ENCODE peak calls at places on chromosome 11, in four cellular contexts. M is WTC11, B is K562, J is HepG2. Z is an unnamed sample.

GRCh38 chr11:1092145-1092670 is 17.5 kb downstream of the MUC2 start:
- DNase-seq in M (no peak), B (no peak), J (no peak), Z (no peak)

GRCh38 chr11:110027627-110028371 is 65.4 kb upstream of the ZC3H12C start:
- DNase-seq in M (no peak), B (no peak), J (no peak), Z (peak)

GRCh38 chr11:119101759-119102423 is at the start of gene DPAGT1:
- DNase-seq in M (peak), B (peak), J (peak), Z (peak)

GRCh38 chr11:2791521-2792375 is 92.0 kb upstream of the KCNQ1OT1 start:
- DNase-seq in M (peak), B (no peak), J (no peak), Z (no peak)

GRCh38 chr11:119369035-119369925 is 12.2 kb downstream of the USP2 start:
- DNase-seq in M (no peak), B (no peak), J (peak), Z (no peak)

GRCh38 chr11:129412501-129412900 is 36.9 kb downstream of the BARX2 start:
- DNase-seq in M (peak), B (peak), J (no peak), Z (no peak)

GRCh38 chr11:8357891-8358566 is 94.4 kb upstream of the LMO1 start:
- DNase-seq in M (no peak), B (no peak), J (no peak), Z (no peak)

GRCh38 chr11:19603771-19604170 is 108.9 kb upstream of the NAV2 start:
- DNase-seq in M (no peak), B (no peak), J (no peak), Z (no peak)

GRCh38 chr11:120378474-120378873 is 42.3 kb downstream of the ARHGEF12 start:
- DNase-seq in M (no peak), B (no peak), J (no peak), Z (no peak)

GRCh38 chr11:70482529-70482917 is 84.2 kb downstream of the CTTN start:
- DNase-seq in M (no peak), B (no peak), J (no peak), Z (no peak)

GRCh38 chr11:61968758-61969390 is 1.4 kb upstream of the FTH1 start:
- DNase-seq in M (no peak), B (no peak), J (no peak), Z (no peak)

GRCh38 chr11:74731301-74732094 is at the start of gene CHRDL2:
- DNase-seq in M (peak), B (no peak), J (no peak), Z (no peak)

GRCh38 chr11:92888701-92889100 is 80.8 kb upstream of the MTNR1B start:
- DNase-seq in M (no peak), B (peak), J (no peak), Z (no peak)

GRCh38 chr11:65316311-65316978 is 1.8 kb downstream of the CDC42EP2 start:
- DNase-seq in M (no peak), B (no peak), J (no peak), Z (no peak)

GRCh38 chr11:86588566-86589090 is 83.8 kb downstream of the ME3 start:
- DNase-seq in M (no peak), B (no peak), J (no peak), Z (no peak)

GRCh38 chr11:57103899-57104605 is 77.7 kb upstream of the LRRC55 start:
- DNase-seq in M (no peak), B (no peak), J (no peak), Z (no peak)

GRCh38 chr11:116500002-116500832 is 272.6 kb downstream of the BUD13 start:
- DNase-seq in M (no peak), B (no peak), J (no peak), Z (no peak)

GRCh38 chr11:29448246-29448877 is 568.5 kb downstream of the KCNA4 start:
- DNase-seq in M (peak), B (no peak), J (no peak), Z (no peak)

GRCh38 chr11:13970986-13971385 is 8.5 kb downstream of the SPON1 start:
- DNase-seq in M (peak), B (no peak), J (peak), Z (no peak)

GRCh38 chr11:121082670-121083069 is 18.4 kb upstream of the TECTA start:
- DNase-seq in M (peak), B (no peak), J (no peak), Z (no peak)

GRCh38 chr11:117256573-117256972 is 24.1 kb downstream of the RNF214 start:
- DNase-seq in M (no peak), B (no peak), J (no peak), Z (no peak)

GRCh38 chr11:69558519-69558941 is 77.1 kb downstream of the LINC01488 start:
- DNase-seq in M (no peak), B (no peak), J (no peak), Z (no peak)

GRCh38 chr11:118928108-118928869 is 2.6 kb upstream of the BCL9L start:
- DNase-seq in M (peak), B (peak), J (peak), Z (peak)

GRCh38 chr11:99020324-99021225 is at the start of gene CNTN5:
- DNase-seq in M (peak), B (peak), J (peak), Z (no peak)

GRCh38 chr11:80146231-80146630 is 705.4 kb upstream of the TENM4 start:
- DNase-seq in M (no peak), B (no peak), J (no peak), Z (no peak)

GRCh38 chr11:96105944-96106343 is 182.0 kb upstream of the MTMR2 start:
- DNase-seq in M (no peak), B (no peak), J (no peak), Z (no peak)

GRCh38 chr11:35798983-35799382 is 136.4 kb downstream of the TRIM44 start:
- DNase-seq in M (no peak), B (no peak), J (no peak), Z (no peak)
- TF ChIP-seq NR2C2 in M (no peak), B (no peak), J (no peak), Z (no peak)

GRCh38 chr11:71502026-71502425 is 25.0 kb upstream of the KRTAP5-7 start:
- DNase-seq in M (no peak), B (no peak), J (no peak), Z (no peak)

GRCh38 chr11:71501071-71501985 is 25.7 kb upstream of the KRTAP5-7 start:
- DNase-seq in M (no peak), B (no peak), J (no peak), Z (no peak)

GRCh38 chr11:71499546-71499945 is 27.5 kb upstream of the KRTAP5-7 start:
- DNase-seq in M (no peak), B (no peak), J (no peak), Z (no peak)

GRCh38 chr11:71499125-71499524 is 27.9 kb upstream of the KRTAP5-7 start:
- DNase-seq in M (no peak), B (no peak), J (no peak), Z (no peak)

DNA sequence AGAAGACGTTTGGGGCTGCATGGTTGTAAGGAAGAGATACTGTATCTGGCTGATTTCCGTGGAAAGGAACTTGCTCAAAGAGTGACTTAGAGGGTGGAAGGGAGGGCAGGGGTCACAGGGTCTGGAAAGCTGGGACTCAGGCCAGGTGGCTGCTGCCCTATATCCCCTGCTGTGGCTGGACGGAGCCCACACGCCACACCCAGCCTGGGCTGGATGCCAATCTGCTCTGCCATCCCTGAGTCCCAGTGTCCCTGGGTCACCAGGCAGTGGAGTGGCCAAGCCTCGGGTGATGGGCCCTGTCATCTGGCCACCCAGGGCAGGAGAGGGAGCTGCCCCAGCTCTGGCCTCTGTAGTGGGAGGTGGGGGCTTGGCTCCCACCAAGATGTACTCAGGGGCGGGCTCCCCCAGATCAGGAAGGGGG is 26.5 kb upstream of the KRTAP5-7 start:
- DNase-seq in M (no peak), B (no peak), J (no peak), Z (no peak)
- TF ChIP-seq NR2C2 in M (no peak), B (no peak), J (no peak), Z (no peak)

DNA sequence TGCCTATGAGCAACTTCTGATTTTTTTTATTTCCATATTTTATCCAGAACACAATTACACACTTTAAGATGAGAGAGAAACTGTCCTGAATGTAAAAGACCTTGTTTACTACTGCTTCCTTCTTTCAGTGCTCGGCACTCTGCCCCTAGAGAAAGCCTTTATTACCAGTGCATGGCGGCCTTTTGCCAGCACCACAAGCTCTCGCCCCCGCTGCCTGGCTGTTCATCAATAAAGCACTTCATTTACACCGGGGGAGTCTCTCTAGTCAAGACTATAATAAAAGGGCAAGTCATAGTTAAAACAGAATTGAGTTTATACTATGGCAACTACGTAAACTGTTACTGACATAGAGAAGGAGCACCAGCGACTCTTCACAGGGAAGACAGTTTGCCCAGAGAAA is 259.5 kb downstream of the CADM1 start:
- DNase-seq in M (no peak), B (no peak), J (no peak), Z (no peak)
- TF ChIP-seq NR2C2 in M (no peak), B (no peak), J (no peak), Z (no peak)

DNA sequence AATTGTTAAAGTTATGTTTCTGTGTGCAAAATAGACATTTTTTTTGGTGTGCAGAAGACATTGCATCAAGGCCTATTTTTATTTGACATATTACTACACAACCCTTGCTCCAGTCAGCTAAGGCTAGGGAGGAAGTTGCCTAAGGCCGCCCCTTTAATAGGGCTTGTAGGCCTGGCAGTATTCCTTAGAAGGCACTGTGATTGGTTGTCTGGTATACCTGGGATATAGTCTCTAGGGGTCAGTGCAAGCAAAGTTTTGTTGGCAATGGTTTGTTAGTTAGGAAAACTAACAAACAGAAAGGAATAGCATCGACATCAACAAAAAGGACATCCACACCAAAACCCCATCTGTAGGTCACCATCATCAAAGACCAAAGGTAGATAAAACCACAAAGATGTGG is 16.9 kb downstream of the CCDC15 start:
- DNase-seq in M (no peak), B (no peak), J (peak), Z (no peak)
- TF ChIP-seq NR2C2 in M (no peak), B (no peak), J (no peak), Z (no peak)